ENCODE peak calls at places on chromosomes 3 and 15, in seven cellular contexts. C, U, H, D, Y, S and I are unnamed samples. For H3K79me2, the result is how much of the 10 kb centered on the place peaks cover.

GRCh38 chr3:34106879-34107278 is 308.4 kb downstream of the PDCD6IP start:
- DNase-seq in H (peak), D (peak), U (peak), S (no peak), C (peak), Y (no peak), I (peak)

GRCh38 chr15:29972051-29972450 is 110.7 kb upstream of the GOLGA8J start:
- DNase-seq in S (no peak), Y (no peak), C (no peak), D (no peak), U (no peak), H (no peak), I (no peak)

GRCh38 chr3:105281989-105282388 is 84.7 kb upstream of the ALCAM start:
- DNase-seq in S (no peak), Y (no peak), U (no peak), D (no peak), C (no peak), H (no peak), I (no peak)

GRCh38 chr3:64445318-64446300 is 220.3 kb upstream of the PRICKLE2 start:
- DNase-seq in Y (no peak), U (no peak), H (peak), C (peak), D (no peak), S (peak), I (peak)

GRCh38 chr3:78690806-78691205 is 1077.0 kb downstream of the ROBO1 start:
- DNase-seq in S (no peak), D (no peak), Y (no peak), H (no peak), U (no peak), C (peak), I (no peak)

GRCh38 chr15:55407631-55407948 is 569 bp downstream of the CCPG1 start:
- DNase-seq in U (no peak), D (no peak), C (peak), H (no peak), Y (no peak), S (no peak), I (no peak)

GRCh38 chr3:182172534-182172933 is 460.8 kb downstream of the SOX2 start:
- DNase-seq in U (no peak), Y (no peak), C (no peak), S (no peak), H (peak), D (no peak), I (no peak)

GRCh38 chr3:53730565-53730964 is 115.7 kb downstream of the CHDH start:
- DNase-seq in Y (no peak), C (peak), U (no peak), H (no peak), S (no peak), D (no peak), I (no peak)

GRCh38 chr3:82030932-82031331 is 269.5 kb upstream of the GBE1 start:
- DNase-seq in C (peak), U (no peak), H (no peak), S (no peak), Y (no peak), D (no peak), I (no peak)

GRCh38 chr15:77138167-77138522 is 67.2 kb upstream of the TSPAN3 start:
- DNase-seq in U (no peak), C (peak), Y (no peak), D (no peak), S (no peak), H (no peak), I (no peak)

GRCh38 chr3:101518421-101518871 is 5.4 kb upstream of the SENP7 start:
- DNase-seq in H (no peak), Y (no peak), S (peak), U (peak), C (no peak), D (no peak), I (peak)

GRCh38 chr3:70992557-70992956 is 591.0 kb downstream of the FOXP1 start:
- DNase-seq in Y (no peak), S (no peak), H (no peak), U (no peak), C (peak), D (no peak), I (no peak)

GRCh38 chr3:182909318-182910040 is 70.9 kb downstream of the DCUN1D1 start:
- DNase-seq in D (no peak), U (peak), Y (no peak), S (no peak), C (peak), H (peak), I (peak)

GRCh38 chr15:47182818-47183217 is 534.5 kb upstream of the SEMA6D start:
- DNase-seq in S (no peak), U (no peak), H (no peak), C (no peak), Y (no peak), D (no peak), I (no peak)

GRCh38 chr3:183478501-183478900 is 50.1 kb upstream of the MCF2L2 start:
- DNase-seq in C (no peak), U (no peak), S (no peak), H (no peak), Y (no peak), D (no peak), I (no peak)

GRCh38 chr3:157129782-157130137 is 30.2 kb downstream of the CCNL1 start:
- DNase-seq in C (no peak), Y (no peak), D (peak), H (peak), S (peak), U (no peak), I (no peak)

GRCh38 chr3:40312661-40313226 is 3.2 kb downstream of the EIF1B start:
- DNase-seq in C (peak), D (no peak), Y (no peak), S (no peak), U (no peak), H (no peak), I (peak)

GRCh38 chr3:184531580-184532290 is 29.9 kb upstream of the EPHB3 start:
- DNase-seq in U (no peak), S (no peak), Y (no peak), H (no peak), C (no peak), D (no peak), I (no peak)

GRCh38 chr3:129233538-129233937 is 15.9 kb upstream of the COPG1 start:
- DNase-seq in H (no peak), C (no peak), S (no peak), U (peak), Y (no peak), D (no peak), I (no peak)

GRCh38 chr15:55221090-55222011 is 24.6 kb upstream of the RSL24D1 start:
- DNase-seq in Y (no peak), U (peak), H (peak), D (no peak), C (peak), S (peak), I (peak)

GRCh38 chr15:23835944-23836343 is 148.8 kb upstream of the NDN start:
- DNase-seq in S (no peak), D (no peak), H (no peak), U (no peak), Y (no peak), C (no peak), I (no peak)

GRCh38 chr15:89353991-89354390 is 19.4 kb upstream of the POLG start:
- DNase-seq in D (no peak), C (no peak), U (no peak), Y (no peak), S (no peak), H (no peak), I (no peak)

GRCh38 chr15:49135893-49136292 is 19.5 kb downstream of the COPS2 start:
- DNase-seq in Y (no peak), C (peak), S (no peak), D (no peak), U (no peak), H (no peak), I (no peak)

GRCh38 chr3:31941230-31941632 is 39.8 kb downstream of the OSBPL10 start:
- DNase-seq in C (no peak), Y (no peak), D (no peak), S (no peak), U (no peak), H (no peak), I (no peak)

GRCh38 chr15:27097506-27097905 is 126.5 kb downstream of the GABRG3 start:
- DNase-seq in D (no peak), S (no peak), H (no peak), Y (no peak), C (no peak), U (no peak), I (no peak)

GRCh38 chr3:134992586-134992985 is 197.5 kb downstream of the EPHB1 start:
- DNase-seq in U (no peak), D (no peak), C (no peak), Y (no peak), H (no peak), S (no peak), I (no peak)

GRCh38 chr3:32821686-32822296 is 4.0 kb downstream of the TRIM71 start:
- DNase-seq in C (no peak), Y (no peak), S (no peak), H (peak), U (no peak), D (no peak), I (peak)

GRCh38 chr3:187960820-187961219 is 193.1 kb upstream of the LPP start:
- DNase-seq in U (no peak), C (peak), Y (no peak), H (no peak), S (no peak), D (no peak), I (no peak)

GRCh38 chr15:62403164-62403809 is 238.2 kb upstream of the C2CD4B start:
- DNase-seq in Y (no peak), C (peak), U (no peak), D (no peak), H (peak), S (peak), I (no peak)

GRCh38 chr3:111548060-111548459 is 6.1 kb downstream of the CD96 start:
- DNase-seq in C (peak), S (no peak), D (no peak), U (no peak), H (no peak), Y (no peak), I (no peak)

GRCh38 chr15:37096878-37097568 is 3.3 kb downstream of the MEIS2 start:
- DNase-seq in C (peak), U (no peak), Y (no peak), H (no peak), D (no peak), S (no peak), I (peak)

GRCh38 chr3:147377412-147378185 is 28.7 kb downstream of the ZIC4 start:
- DNase-seq in D (no peak), S (no peak), U (no peak), C (no peak), H (peak), Y (no peak), I (no peak)

GRCh38 chr15:97446138-97446537 is 514.4 kb upstream of the ARRDC4 start:
- DNase-seq in Y (no peak), U (no peak), S (no peak), C (no peak), D (no peak), H (peak), I (peak)

GRCh38 chr3:143831208-143831607 is 17.1 kb downstream of the SLC9A9 start:
- DNase-seq in H (no peak), Y (no peak), D (no peak), U (no peak), C (peak), S (peak), I (no peak)

GRCh38 chr3:174329321-174329720 is 529.8 kb upstream of the NAALADL2 start:
- DNase-seq in H (no peak), Y (no peak), S (no peak), U (no peak), C (peak), D (no peak), I (no peak)

GRCh38 chr15:65909831-65910230 is 40.5 kb downstream of the RAB11A start:
- DNase-seq in D (no peak), C (no peak), H (no peak), U (no peak), Y (no peak), S (no peak), I (no peak)

GRCh38 chr3:51343918-51344687 is 41.0 kb upstream of the MANF start:
- DNase-seq in Y (no peak), C (peak), D (peak), U (no peak), S (peak), H (no peak), I (peak)

GRCh38 chr3:6578526-6578925 is 282.4 kb upstream of the GRM7 start:
- DNase-seq in U (no peak), C (no peak), Y (no peak), S (no peak), H (no peak), D (no peak), I (no peak)

GRCh38 chr15:100940785-100941379 is 21.7 kb downstream of the LRRK1 start:
- DNase-seq in U (peak), D (no peak), Y (no peak), C (no peak), S (no peak), H (no peak), I (no peak)

DNA sequence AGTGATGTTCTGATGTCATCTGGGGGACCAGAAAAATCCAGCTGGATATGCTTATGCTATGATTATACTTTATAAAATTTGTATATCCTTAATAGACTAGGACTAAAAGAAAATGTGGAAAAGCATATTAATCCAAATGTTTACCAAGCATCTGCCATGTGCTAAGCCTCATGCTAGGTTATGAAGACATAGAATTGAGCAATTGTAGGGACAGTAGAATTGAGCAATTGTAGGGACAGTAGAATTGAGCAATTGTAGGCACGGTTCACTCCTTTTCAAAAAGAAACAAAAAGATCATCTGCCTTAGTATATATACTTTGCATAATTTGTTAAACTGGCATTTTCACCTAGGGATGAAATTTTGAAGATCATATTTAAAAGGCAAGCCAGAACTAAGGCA is 18.3 kb downstream of the ABHD5 start:
- DNase-seq in U (no peak), D (no peak), C (peak), S (no peak), Y (no peak), H (no peak), I (no peak)
- H3K4me2 ChIP-seq in U (no peak), D (peak), C (peak), S (peak), Y (no peak), H (no peak), I (no peak)

GRCh38 chr15:87873501-87873900 is 383.0 kb downstream of the NTRK3 start:
- DNase-seq in S (no peak), H (no peak), C (peak), U (no peak), Y (no peak), D (no peak), I (no peak)
- H3K79me2 ChIP-seq in S (under half), H (under half), C (under half), U (under half), Y (under half), D (under half), I (under half)

GRCh38 chr3:169285057-169285990 is 378.2 kb downstream of the MECOM start:
- DNase-seq in H (no peak), S (no peak), C (no peak), Y (no peak), U (no peak), D (no peak), I (no peak)
- H2AFZ ChIP-seq in H (peak), S (no peak), C (peak), Y (no peak), U (no peak), D (no peak), I (peak)

GRCh38 chr3:37324752-37325407 is 150.5 kb upstream of the LRRFIP2 start:
- DNase-seq in C (peak), D (no peak), U (no peak), Y (no peak), S (no peak), H (no peak), I (no peak)

GRCh38 chr3:37319784-37320183 is 145.4 kb upstream of the LRRFIP2 start:
- DNase-seq in S (no peak), U (no peak), H (no peak), Y (no peak), D (no peak), C (peak), I (no peak)

GRCh38 chr3:37320276-37320675 is 145.9 kb upstream of the LRRFIP2 start:
- DNase-seq in H (no peak), C (no peak), S (no peak), D (no peak), Y (no peak), U (no peak), I (no peak)

GRCh38 chr3:37321260-37321852 is 147.0 kb upstream of the LRRFIP2 start:
- DNase-seq in S (no peak), U (no peak), Y (no peak), C (no peak), H (no peak), D (no peak), I (no peak)

DNA sequence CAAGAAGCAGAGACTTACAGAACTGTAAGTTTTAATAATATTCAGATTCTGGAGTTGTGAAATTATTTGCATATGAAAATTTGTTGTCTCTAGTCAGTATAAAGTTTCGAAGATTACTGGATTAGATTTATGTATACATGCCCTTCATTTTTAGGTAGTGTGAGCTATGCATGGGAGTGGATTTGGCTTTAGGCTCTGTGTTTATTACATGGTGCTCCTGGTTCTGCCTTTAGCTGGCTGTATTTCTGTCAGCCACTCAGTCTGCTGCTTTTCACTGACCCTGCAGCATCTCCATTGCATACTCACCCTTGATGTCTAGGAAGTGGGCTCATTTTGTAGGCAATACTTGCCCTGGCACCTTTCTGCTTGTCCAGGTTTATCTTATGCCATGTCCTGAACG is 147.5 kb upstream of the LRRFIP2 start:
- DNase-seq in U (no peak), S (no peak), D (no peak), Y (no peak), C (no peak), H (no peak), I (no peak)
- H3K4me2 ChIP-seq in U (no peak), S (no peak), D (no peak), Y (no peak), C (no peak), H (no peak), I (no peak)

GRCh38 chr3:127784865-127785710 is 37.2 kb downstream of the MGLL start:
- DNase-seq in C (no peak), S (no peak), H (no peak), Y (no peak), U (no peak), D (no peak), I (no peak)

GRCh38 chr3:127787556-127787955 is 34.8 kb downstream of the MGLL start:
- DNase-seq in Y (no peak), U (no peak), C (no peak), H (no peak), S (no peak), D (no peak), I (no peak)

GRCh38 chr3:127787071-127787490 is 35.2 kb downstream of the MGLL start:
- DNase-seq in D (no peak), Y (no peak), U (no peak), S (no peak), C (peak), H (no peak), I (no peak)

GRCh38 chr3:127785711-127786265 is 36.5 kb downstream of the MGLL start:
- DNase-seq in C (no peak), D (no peak), H (no peak), Y (no peak), U (no peak), S (no peak), I (no peak)

DNA sequence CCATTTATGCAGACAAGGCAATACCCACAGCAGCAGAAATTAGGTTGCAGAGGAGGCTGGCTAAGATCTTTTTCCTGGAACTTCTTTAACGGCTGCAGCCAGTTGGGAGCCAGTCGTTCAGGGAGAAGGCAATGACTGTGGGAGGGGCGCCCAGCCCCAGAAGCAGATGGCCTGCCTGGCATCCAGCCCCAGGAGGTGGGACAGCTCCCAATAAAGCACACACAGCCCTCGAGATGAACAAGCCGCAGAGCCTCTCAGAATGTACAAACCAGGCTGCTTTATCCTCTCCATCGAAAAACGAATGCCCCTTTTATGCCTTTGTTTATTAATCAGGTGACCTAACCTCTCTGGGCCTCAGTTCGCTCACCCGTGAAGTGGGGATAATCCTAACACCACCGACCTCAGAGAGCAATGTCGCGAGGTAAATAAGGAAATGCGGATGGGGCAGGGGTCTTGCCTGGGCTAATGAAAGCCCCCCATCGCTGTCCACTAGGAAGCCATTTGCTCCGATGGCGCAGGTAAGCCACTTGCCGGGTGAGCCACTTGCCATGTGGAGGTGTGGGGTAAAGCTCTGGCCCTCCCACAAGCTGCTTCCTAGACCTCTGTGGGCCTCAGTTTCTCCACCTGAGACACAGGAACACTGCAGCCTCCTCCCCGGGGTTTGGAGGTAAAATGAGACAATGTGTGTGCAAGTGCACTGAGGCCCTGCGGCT is 35.8 kb downstream of the MGLL start:
- DNase-seq in Y (no peak), C (peak), S (no peak), H (no peak), U (no peak), D (no peak), I (peak)
- H3K79me2 ChIP-seq in Y (under half), C (half or more), S (under half), H (under half), U (under half), D (under half), I (under half)

DNA sequence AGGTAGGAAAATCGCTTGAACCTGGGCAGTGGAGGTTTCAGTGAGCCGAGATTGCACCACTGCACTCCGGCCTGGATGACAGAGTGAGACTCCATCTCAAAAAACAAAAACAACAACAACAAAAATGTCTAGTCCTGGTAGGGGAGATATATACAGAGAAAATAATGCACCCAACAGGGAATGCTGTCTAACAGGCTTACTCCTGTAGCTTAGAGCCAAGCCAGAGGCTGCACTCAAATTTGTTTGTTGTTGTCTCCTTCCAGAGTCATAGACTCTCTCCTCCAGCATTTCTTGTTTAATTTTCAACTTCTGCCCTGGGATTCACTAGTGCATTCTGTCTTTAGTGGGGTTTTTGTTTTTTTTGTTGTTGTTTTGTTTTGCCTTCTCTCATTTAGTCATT is 4.6 kb upstream of the TRA2B start:
- DNase-seq in D (no peak), Y (no peak), H (no peak), C (no peak), S (no peak), U (no peak), I (no peak)
- H2AFZ ChIP-seq in D (no peak), Y (no peak), H (no peak), C (no peak), S (no peak), U (peak), I (no peak)

DNA sequence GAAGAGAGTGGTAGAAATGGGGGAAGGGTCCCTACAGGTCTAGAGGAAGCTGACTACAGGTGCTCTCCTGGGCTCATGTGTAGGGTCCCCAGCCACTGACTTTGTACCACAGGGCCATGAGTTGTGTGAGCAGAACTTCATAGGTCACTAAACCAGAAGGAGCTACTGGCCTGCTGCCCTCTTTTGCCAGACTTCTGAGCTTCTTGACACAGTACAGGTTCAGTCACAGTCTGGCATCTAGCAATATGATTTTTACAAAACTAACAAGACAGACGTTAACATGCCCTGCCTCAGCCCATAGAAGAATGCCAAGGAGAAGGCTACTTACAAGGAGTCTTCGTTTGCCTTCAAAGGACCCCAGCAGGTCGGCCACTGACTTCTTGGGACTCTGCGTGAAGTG is 3.2 kb downstream of the CCDC80 start:
- DNase-seq in C (peak), S (no peak), D (no peak), U (no peak), Y (no peak), H (no peak), I (no peak)
- H3K4me2 ChIP-seq in C (peak), S (peak), D (no peak), U (no peak), Y (no peak), H (no peak), I (peak)